ENCODE peak calls at places on chromosomes 16 and 17, in six cellular contexts. I is NCI-H1930, M is HTR-8/SVneo, J is NCI-H2081, Q is HEK293T, S is sciatic nerve. H is an unnamed sample.
A peak's percentile ranks its signal among the peaks of the same experiment; 100 is the strongest.

GRCh38 chr17:77214743-77215142 is 74.0 kb downstream of the SEC14L1 start:
- DNase-seq in I (no peak), M (peak; percentile 56), J (no peak), Q (peak; percentile 65), S (no peak), H (peak; percentile 11)

GRCh38 chr17:17175340-17175739 is 30.8 kb downstream of the PLD6 start:
- DNase-seq in I (no peak), M (no peak), J (no peak), Q (no peak), S (no peak), H (no peak)

GRCh38 chr16:11329080-11329491 is 16.2 kb upstream of the RMI2 start:
- DNase-seq in I (no peak), M (no peak), J (no peak), Q (no peak), S (no peak), H (no peak)

GRCh38 chr17:48484256-48484655 is 46.6 kb downstream of the HOXB1 start:
- DNase-seq in I (no peak), M (no peak), J (no peak), Q (no peak), S (no peak), H (no peak)

GRCh38 chr16:86044881-86045600 is 146.1 kb downstream of the IRF8 start:
- DNase-seq in I (no peak), M (no peak), J (no peak), Q (no peak), S (peak; percentile 32), H (peak; percentile 31)

GRCh38 chr17:41748275-41748674 is 13.8 kb upstream of the HAP1 start:
- DNase-seq in I (no peak), M (no peak), J (no peak), Q (no peak), S (no peak), H (no peak)

GRCh38 chr17:43211480-43212402 is at the start of gene TMEM106A:
- DNase-seq in I (no peak), M (peak; percentile 97), J (no peak), Q (no peak), S (peak; percentile 87), H (peak; percentile 57)

GRCh38 chr17:14470417-14470816 is 169.5 kb downstream of the HS3ST3B1 start:
- DNase-seq in I (no peak), M (no peak), J (no peak), Q (no peak), S (no peak), H (no peak)

GRCh38 chr16:53804467-53804866 is 100.5 kb downstream of the FTO start:
- DNase-seq in I (no peak), M (no peak), J (no peak), Q (no peak), S (no peak), H (no peak)

GRCh38 chr16:11511801-11512200 is 74.9 kb downstream of the LITAF start:
- DNase-seq in I (no peak), M (no peak), J (no peak), Q (no peak), S (no peak), H (no peak)

GRCh38 chr16:28623172-28623711 is 13.4 kb upstream of the SULT1A1 start:
- DNase-seq in I (peak; percentile 80), M (no peak), J (peak; percentile 87), Q (no peak), S (no peak), H (peak; percentile 83)

GRCh38 chr17:59888145-59888750 is 4.5 kb downstream of the TUBD1 start:
- DNase-seq in I (no peak), M (no peak), J (no peak), Q (no peak), S (no peak), H (no peak)

GRCh38 chr16:3467920-3468319 is 24.4 kb downstream of the NAA60 start:
- DNase-seq in I (no peak), M (no peak), J (no peak), Q (no peak), S (no peak), H (no peak)

GRCh38 chr17:79864147-79864546 is 24.9 kb upstream of the CBX4 start:
- DNase-seq in I (no peak), M (no peak), J (no peak), Q (no peak), S (no peak), H (no peak)

GRCh38 chr16:73228649-73229048 is 180.7 kb upstream of the ZFHX3 start:
- DNase-seq in I (no peak), M (no peak), J (no peak), Q (no peak), S (no peak), H (no peak)

GRCh38 chr16:49513040-49513439 is 139.4 kb downstream of the C16orf78 start:
- DNase-seq in I (no peak), M (no peak), J (no peak), Q (peak; percentile 50), S (no peak), H (peak; percentile 49)

GRCh38 chr17:30161601-30162000 is 45.0 kb downstream of the NSRP1 start:
- DNase-seq in I (no peak), M (no peak), J (no peak), Q (no peak), S (no peak), H (no peak)

GRCh38 chr17:75843577-75844529 is at the start of gene UNC13D:
- DNase-seq in I (no peak), M (no peak), J (no peak), Q (no peak), S (no peak), H (no peak)

GRCh38 chr16:73046484-73047214 is 1.3 kb downstream of the ZFHX3 start:
- DNase-seq in I (no peak), M (no peak), J (no peak), Q (no peak), S (no peak), H (no peak)

GRCh38 chr17:28901866-28902818 is 737 bp downstream of the DHRS13 start:
- DNase-seq in I (peak; percentile 11), M (peak; percentile 56), J (no peak), Q (peak; percentile 35), S (peak; percentile 64), H (peak; percentile 70)

GRCh38 chr16:75854117-75854516 is 127.8 kb upstream of the CPHXL start:
- DNase-seq in I (no peak), M (no peak), J (no peak), Q (no peak), S (no peak), H (no peak)

GRCh38 chr16:85523602-85524364 is 89.3 kb upstream of the GSE1 start:
- DNase-seq in I (peak; percentile 21), M (peak; percentile 51), J (peak; percentile 47), Q (peak; percentile 66), S (no peak), H (peak; percentile 47)

GRCh38 chr17:13415877-13416416 is 185.8 kb downstream of the HS3ST3A1 start:
- DNase-seq in I (no peak), M (peak; percentile 17), J (no peak), Q (peak; percentile 11), S (no peak), H (no peak)

GRCh38 chr17:72710185-72710584 is 382.3 kb downstream of the SLC39A11 start:
- DNase-seq in I (no peak), M (no peak), J (no peak), Q (no peak), S (no peak), H (no peak)

GRCh38 chr17:81020767-81021497 is 14.0 kb upstream of the BAIAP2 start:
- DNase-seq in I (no peak), M (no peak), J (no peak), Q (no peak), S (peak; percentile 59), H (no peak)

GRCh38 chr17:77506371-77506991 is 365.7 kb downstream of the SEC14L1 start:
- DNase-seq in I (no peak), M (no peak), J (no peak), Q (no peak), S (peak; percentile 57), H (no peak)

GRCh38 chr17:64016248-64016784 is 4.1 kb downstream of the ICAM2 start:
- DNase-seq in I (no peak), M (no peak), J (no peak), Q (no peak), S (no peak), H (no peak)

GRCh38 chr16:630024-630814 is 566 bp upstream of the WFIKKN1 start:
- DNase-seq in I (no peak), M (no peak), J (no peak), Q (no peak), S (peak; percentile 68), H (no peak)

GRCh38 chr17:79628861-79629547 is 18.2 kb upstream of the RBFOX3 start:
- DNase-seq in I (no peak), M (no peak), J (no peak), Q (peak; percentile 4), S (peak; percentile 25), H (no peak)

GRCh38 chr17:80187090-80187489 is 17.3 kb downstream of the CARD14 start:
- DNase-seq in I (no peak), M (no peak), J (no peak), Q (no peak), S (no peak), H (no peak)

GRCh38 chr17:14299261-14300093 is 1.4 kb upstream of the HS3ST3B1 start:
- DNase-seq in I (no peak), M (peak; percentile 14), J (no peak), Q (peak; percentile 26), S (no peak), H (no peak)

GRCh38 chr17:29347831-29348281 is 42.3 kb upstream of the TAOK1 start:
- DNase-seq in I (no peak), M (peak; percentile 60), J (no peak), Q (no peak), S (no peak), H (no peak)

GRCh38 chr17:58020401-58020800 is 13.4 kb upstream of the SRSF1 start:
- DNase-seq in I (no peak), M (no peak), J (peak; percentile 15), Q (no peak), S (no peak), H (peak; percentile 58)

GRCh38 chr16:21646721-21647561 is 5.5 kb downstream of the IGSF6 start:
- DNase-seq in I (no peak), M (no peak), J (no peak), Q (no peak), S (no peak), H (no peak)

H was measured in COR-L47.